ENCODE peak calls at places on chromosomes 12 and 14, in six cellular contexts. K is naive thymus-derived CD4-positive, alpha-beta T cell; B is HCT116; N is right cardiac atrium; Y is lower lobe of right lung; F is astrocyte. I is an unnamed sample.

GRCh38 chr14:35631071-35631805 is 97.3 kb downstream of the INSM2 start:
- DNase-seq in K (no peak), F (no peak), N (no peak), B (no peak), Y (no peak), I (no peak)

GRCh38 chr12:2673966-2674810 is 120.6 kb upstream of the FKBP4 start:
- DNase-seq in K (peak; percentile 18), F (no peak), Y (no peak), N (no peak), B (peak; percentile 8), I (peak; percentile 10)

GRCh38 chr12:130576286-130576933 is 139.7 kb downstream of the RIMBP2 start:
- DNase-seq in B (no peak), K (no peak), Y (no peak), N (no peak), F (no peak), I (no peak)

GRCh38 chr14:71452535-71452934 is 479.7 kb upstream of the RGS6 start:
- DNase-seq in B (no peak), K (no peak), N (no peak), Y (no peak), F (no peak), I (no peak)

GRCh38 chr14:102823546-102823945 is 46.3 kb downstream of the TRAF3 start:
- DNase-seq in F (no peak), B (no peak), Y (no peak), N (no peak), K (no peak), I (no peak)

GRCh38 chr14:100825691-100826331 is at the start of gene MEG3:
- DNase-seq in B (no peak), Y (no peak), N (peak; percentile 51), K (no peak), F (peak; percentile 70), I (no peak)

GRCh38 chr14:100591453-100592371 is 4.5 kb upstream of the BEGAIN start:
- DNase-seq in B (no peak), N (peak; percentile 7), Y (peak; percentile 24), F (no peak), K (no peak), I (no peak)

GRCh38 chr14:100583245-100583644 is 4.0 kb downstream of the BEGAIN start:
- DNase-seq in F (no peak), Y (no peak), K (no peak), B (no peak), N (no peak), I (no peak)

GRCh38 chr14:59358774-59359173 is 106.4 kb downstream of the GPR135 start:
- DNase-seq in B (no peak), K (no peak), Y (no peak), F (no peak), N (no peak), I (no peak)
- H3K4me1 ChIP-seq in B (peaks cover 76% of the 10 kb centered on the region), K (no peaks in the 10 kb centered on the region), Y (peaks cover 59% of the 10 kb centered on the region), F (peaks cover 29% of the 10 kb centered on the region), N (peaks cover 8% of the 10 kb centered on the region), I (peaks cover 41% of the 10 kb centered on the region)

DNA sequence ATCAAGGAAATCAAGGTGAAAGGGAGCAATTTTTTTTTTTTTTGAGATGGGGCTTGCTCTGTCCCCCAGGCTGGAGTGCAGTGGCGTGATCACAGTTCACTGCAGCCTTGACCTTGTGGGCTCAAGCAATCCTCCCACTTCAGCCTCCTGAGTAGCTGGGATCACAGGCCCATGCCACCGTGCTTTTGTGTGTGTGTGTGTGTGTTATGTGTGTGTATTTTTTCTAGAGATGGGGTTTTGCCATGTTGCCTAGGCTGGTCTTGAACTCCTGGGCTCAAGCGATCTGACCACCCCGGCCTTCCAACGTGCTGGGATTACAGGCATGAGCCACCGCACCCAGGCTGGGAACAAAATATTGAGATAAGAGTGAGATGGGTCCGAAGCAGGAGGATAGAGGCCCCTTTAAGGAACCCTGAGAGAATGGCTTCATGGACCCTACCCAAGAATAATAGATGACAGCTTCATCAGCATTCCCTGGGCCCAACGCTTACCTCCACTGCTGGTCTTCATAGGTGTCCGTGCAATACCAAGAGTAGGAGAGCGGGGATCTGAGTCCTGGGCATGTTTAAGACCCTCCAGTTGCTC is 1.0 kb downstream of the CDCA3 start:
- DNase-seq in B (no peak), N (no peak), K (no peak), F (no peak), Y (no peak), I (no peak)
- H3K27ac ChIP-seq in B (peak overlapping the region; percentile 77), N (no peak overlapping the region), K (no peak overlapping the region), F (no peak overlapping the region), Y (no peak overlapping the region), I (no peak overlapping the region)

DNA sequence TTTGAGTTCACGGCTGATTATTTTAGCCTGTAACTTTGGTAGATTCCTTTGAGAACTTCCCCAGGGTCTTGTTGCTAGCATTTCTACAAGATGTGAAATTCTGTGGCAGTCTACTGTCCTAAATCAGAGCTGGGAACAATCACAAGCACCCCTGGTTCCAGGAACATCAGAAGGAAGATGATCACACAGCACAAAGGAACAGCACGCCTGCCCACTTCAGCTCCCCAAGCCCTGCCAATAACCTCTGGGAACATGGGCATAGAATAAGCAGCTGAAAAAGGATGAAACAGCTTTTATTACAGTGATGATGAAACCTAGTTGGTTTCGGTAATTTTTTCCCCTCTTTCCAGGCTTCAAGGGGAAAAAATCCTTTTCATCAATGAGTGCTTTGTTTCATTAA is 12.3 kb downstream of the GPR19 start:
- DNase-seq in N (no peak), Y (no peak), B (no peak), F (no peak), K (no peak), I (no peak)
- H3K4me3 ChIP-seq in N (no peak overlapping the region), Y (no peak overlapping the region), B (no peak overlapping the region), F (no peak overlapping the region), K (no peak overlapping the region), I (no peak overlapping the region)

GRCh38 chr12:118219772-118220171 is 83.8 kb downstream of the PEBP1 start:
- DNase-seq in F (no peak), Y (no peak), N (no peak), B (no peak), K (no peak), I (no peak)

GRCh38 chr12:118220697-118221096 is 84.8 kb downstream of the PEBP1 start:
- DNase-seq in Y (no peak), F (no peak), K (no peak), N (no peak), B (no peak), I (no peak)

GRCh38 chr12:118213452-118213851 is 77.5 kb downstream of the PEBP1 start:
- DNase-seq in N (no peak), Y (no peak), B (no peak), F (no peak), K (no peak), I (no peak)

DNA sequence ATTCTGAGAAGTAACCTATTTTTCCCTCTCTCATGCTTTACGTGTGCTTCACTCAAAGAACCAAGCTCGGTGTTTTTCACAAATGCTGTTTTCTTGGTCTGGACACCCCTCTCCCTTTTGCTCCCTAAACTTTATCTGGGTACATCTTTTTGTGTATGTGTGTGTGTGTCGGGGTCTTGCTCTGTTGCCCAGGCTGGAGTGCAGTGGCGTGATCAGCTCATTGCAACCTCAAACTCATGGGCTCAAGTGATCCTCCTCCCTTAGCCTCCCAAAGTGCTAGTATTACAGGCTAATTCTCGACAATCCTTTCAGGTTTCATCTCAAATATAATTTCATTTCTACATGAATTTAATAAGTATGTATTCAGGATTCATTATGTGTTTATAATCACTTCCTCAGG is 83.2 kb downstream of the PEBP1 start:
- DNase-seq in Y (no peak), K (no peak), N (no peak), B (no peak), F (no peak), I (no peak)
- H3K4me1 ChIP-seq in Y (no peaks in the 10 kb centered on the region), K (no peaks in the 10 kb centered on the region), N (no peaks in the 10 kb centered on the region), B (no peaks in the 10 kb centered on the region), F (no peaks in the 10 kb centered on the region), I (no peaks in the 10 kb centered on the region)

DNA sequence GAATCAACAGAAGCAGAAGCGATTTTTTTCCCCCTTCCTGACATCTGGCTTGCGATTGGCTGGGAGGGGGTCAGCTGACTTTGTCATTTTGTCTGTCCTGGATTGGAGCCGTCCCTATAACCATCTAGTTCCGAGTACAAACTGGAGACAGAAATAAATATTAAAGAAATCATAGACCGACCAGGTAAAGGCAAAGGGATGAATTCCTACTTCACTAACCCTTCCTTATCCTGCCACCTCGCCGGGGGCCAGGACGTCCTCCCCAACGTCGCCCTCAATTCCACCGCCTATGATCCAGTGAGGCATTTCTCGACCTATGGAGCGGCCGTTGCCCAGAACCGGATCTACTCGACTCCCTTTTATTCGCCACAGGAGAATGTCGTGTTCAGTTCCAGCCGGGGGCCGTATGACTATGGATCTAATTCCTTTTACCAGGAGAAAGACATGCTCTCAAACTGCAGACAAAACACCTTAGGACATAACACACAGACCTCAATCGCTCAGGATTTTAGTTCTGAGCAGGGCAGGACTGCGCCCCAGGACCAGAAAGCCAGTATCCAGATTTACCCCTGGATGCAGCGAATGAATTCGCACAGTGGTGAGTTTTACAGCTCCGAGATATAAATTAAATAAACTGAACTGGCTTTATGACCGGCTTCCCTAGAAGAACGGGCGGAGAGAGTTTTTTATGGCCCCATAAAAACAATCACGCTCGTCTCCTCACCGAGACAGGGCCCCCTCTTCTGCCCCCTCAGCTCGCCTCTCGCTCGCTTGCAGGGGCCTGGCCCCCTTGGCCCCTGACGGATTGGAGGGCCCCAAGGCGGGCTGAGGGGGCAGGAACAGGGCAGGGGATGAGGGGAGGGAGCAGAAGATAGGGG is at the start of gene HOXC6:
- DNase-seq in Y (no peak), N (no peak), F (no peak), K (no peak), B (no peak), I (no peak)
- H3K27ac ChIP-seq in Y (no peak within 1 kb of the TSS), N (no peak within 1 kb of the TSS), F (no peak within 1 kb of the TSS), K (no peak within 1 kb of the TSS), B (no peak within 1 kb of the TSS), I (peak within 1 kb of the TSS; percentile 82)

GRCh38 chr12:49943663-49943945 is 6.9 kb upstream of the AQP2 start:
- DNase-seq in B (no peak), Y (no peak), K (no peak), F (no peak), N (no peak), I (no peak)

GRCh38 chr12:49944046-49944445 is 6.5 kb upstream of the AQP2 start:
- DNase-seq in K (no peak), Y (no peak), B (no peak), F (no peak), N (no peak), I (no peak)

GRCh38 chr12:49941556-49942511 is 8.7 kb upstream of the AQP2 start:
- DNase-seq in Y (no peak), F (no peak), K (no peak), N (no peak), B (no peak), I (no peak)

GRCh38 chr12:49942512-49942893 is 8.0 kb upstream of the AQP2 start:
- DNase-seq in B (no peak), N (no peak), Y (no peak), F (no peak), K (no peak), I (no peak)

DNA sequence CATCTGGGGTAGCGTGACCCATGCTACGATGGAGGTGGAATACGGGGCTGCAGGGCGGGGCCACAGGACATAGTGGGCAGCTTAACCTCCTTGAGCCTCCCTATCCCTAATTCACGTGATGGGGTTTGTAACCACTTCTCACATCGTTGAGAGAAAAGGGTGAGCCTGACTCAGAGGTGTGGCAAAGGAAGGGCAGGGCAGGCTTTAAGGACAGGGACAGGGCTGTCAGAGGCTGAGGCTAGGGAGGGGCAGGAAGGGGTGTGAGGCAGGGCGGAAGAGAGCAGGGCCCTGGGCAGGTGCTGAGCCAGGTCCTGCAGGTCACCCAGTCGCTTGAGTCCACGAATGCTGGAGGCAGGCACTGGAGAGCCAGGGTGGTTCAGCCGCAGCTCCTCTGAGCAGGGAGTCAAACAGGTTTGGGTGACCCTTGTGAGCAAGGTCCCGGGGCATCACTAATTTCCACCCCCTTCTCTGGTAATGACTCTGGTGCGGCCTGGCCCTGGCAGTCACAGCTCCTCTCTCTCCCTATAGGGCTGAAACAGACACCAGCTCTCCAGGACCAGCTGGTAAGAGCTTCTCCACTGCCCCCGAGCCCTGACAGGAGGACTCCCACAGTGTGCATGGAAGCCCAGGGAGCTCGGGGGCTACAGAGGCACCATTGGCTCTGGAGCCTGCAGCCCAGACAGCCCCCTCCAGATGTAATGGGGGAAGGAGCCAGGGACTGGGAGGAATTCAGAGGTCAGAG is 7.4 kb upstream of the AQP2 start:
- DNase-seq in F (no peak), Y (peak; percentile 63), N (no peak), B (no peak), K (no peak), I (peak; percentile 56)
- H3K4me3 ChIP-seq in F (no peak overlapping the region), Y (no peak overlapping the region), N (no peak overlapping the region), B (no peak overlapping the region), K (no peak overlapping the region), I (no peak overlapping the region)